ENCODE peak calls at places on chromosomes 16 and 17, in eight cellular contexts. I, U, D, S, Z, R, N and K are unnamed samples.

GRCh38 chr17:33598795-33599194 is 305.7 kb upstream of the ASIC2 start:
- DNase-seq in D (no peak), S (no peak), Z (no peak), I (no peak), N (no peak), U (no peak), R (no peak), K (no peak)

GRCh38 chr16:43294-43693 is 10.1 kb downstream of the POLR3K start:
- DNase-seq in N (no peak), Z (no peak), U (no peak), S (no peak), R (no peak), D (no peak), I (no peak), K (no peak)

GRCh38 chr17:83055911-83056582 is 23.4 kb upstream of the METRNL start:
- DNase-seq in U (no peak), Z (peak), N (no peak), R (no peak), I (peak), S (peak), D (peak), K (no peak)

GRCh38 chr17:1398900-1399299 is 1.1 kb downstream of the YWHAE start:
- DNase-seq in Z (no peak), U (peak), D (peak), N (no peak), R (no peak), S (peak), I (peak), K (no peak)

GRCh38 chr16:21284414-21284813 is 6.3 kb upstream of the CRYM start:
- DNase-seq in I (no peak), N (no peak), R (no peak), Z (no peak), D (no peak), U (no peak), S (no peak), K (no peak)

GRCh38 chr17:50548831-50549230 is 1.9 kb downstream of the SPATA20 start:
- DNase-seq in Z (no peak), I (no peak), D (no peak), N (no peak), U (no peak), S (no peak), R (no peak), K (no peak)

GRCh38 chr16:19595043-19595767 is 39.7 kb downstream of the VPS35L start:
- DNase-seq in S (no peak), D (peak), N (no peak), I (no peak), R (no peak), Z (peak), U (no peak), K (peak)

GRCh38 chr17:39533891-39534290 is 72.6 kb downstream of the CDK12 start:
- DNase-seq in R (no peak), I (no peak), D (peak), S (no peak), Z (no peak), N (no peak), U (no peak), K (peak)

GRCh38 chr17:65362826-65363225 is 198.6 kb downstream of the AXIN2 start:
- DNase-seq in R (no peak), I (no peak), Z (no peak), N (no peak), S (no peak), U (no peak), D (no peak), K (peak)

GRCh38 chr17:80732268-80732667 is 187.6 kb downstream of the RPTOR start:
- DNase-seq in U (no peak), D (peak), N (no peak), I (peak), Z (no peak), R (no peak), S (peak), K (no peak)

GRCh38 chr16:58026139-58026704 is 668 bp downstream of the MMP15 start:
- DNase-seq in N (no peak), I (peak), D (peak), U (no peak), Z (no peak), S (peak), R (peak), K (peak)

GRCh38 chr16:27640277-27640600 is 90.3 kb downstream of the KATNIP start:
- DNase-seq in Z (no peak), R (peak), N (no peak), S (no peak), D (no peak), U (peak), I (no peak), K (no peak)

GRCh38 chr16:89189358-89190025 is 10.8 kb downstream of the SLC22A31 start:
- DNase-seq in S (no peak), I (no peak), U (no peak), Z (no peak), D (no peak), R (no peak), N (no peak), K (no peak)

DNA sequence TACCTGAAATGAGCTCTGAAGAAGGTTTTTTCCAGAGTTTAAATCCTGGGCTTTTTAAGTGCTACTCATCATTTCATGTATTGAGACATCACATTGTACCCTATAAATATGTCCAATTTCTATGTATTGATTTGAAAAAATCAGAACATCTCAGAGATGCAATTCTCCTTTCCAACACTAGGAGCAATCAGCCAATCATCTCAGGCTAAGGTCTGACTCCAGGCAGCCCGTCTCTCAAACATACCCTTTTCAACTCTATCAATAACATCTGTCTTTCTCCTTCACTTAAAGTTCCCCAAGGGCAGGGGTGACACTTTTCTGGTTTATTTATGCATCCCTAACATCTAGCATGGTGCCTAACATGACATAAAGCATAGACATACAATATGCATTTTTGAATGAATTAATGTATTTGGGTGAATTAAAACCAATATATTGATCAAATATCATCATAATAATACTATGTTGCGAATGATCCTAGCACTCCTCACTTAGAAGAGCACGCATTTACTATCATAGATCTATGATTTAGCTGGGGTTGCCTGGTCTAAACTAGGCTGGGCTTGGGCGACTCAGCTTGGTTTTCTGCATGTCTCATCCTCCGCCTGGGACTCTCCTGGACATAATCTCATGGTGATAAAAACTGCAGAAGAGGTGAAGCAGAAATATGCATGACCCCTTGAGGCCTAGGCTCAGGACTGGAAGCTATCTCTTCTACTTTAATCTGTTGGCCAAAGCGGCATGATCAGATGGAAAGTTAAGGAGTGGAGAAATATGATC is 5.2 kb upstream of the CDH11 start:
- DNase-seq in D (no peak), I (no peak), N (no peak), S (no peak), U (no peak), R (no peak), Z (no peak), K (no peak)
- TF ChIP-seq CTCF in D (peak), I (peak), N (peak), S (peak), U (no peak), R (peak), Z (peak), K (no peak)

GRCh38 chr17:14169287-14169686 is 67.4 kb downstream of the CDRT15 start:
- DNase-seq in N (no peak), U (no peak), I (no peak), D (no peak), R (no peak), Z (no peak), S (no peak), K (no peak)
- TF ChIP-seq CTCF in N (no peak), U (no peak), I (no peak), D (no peak), R (no peak), Z (no peak), S (no peak), K (no peak)

GRCh38 chr17:72126575-72127486 is 6.0 kb downstream of the SOX9 start:
- DNase-seq in U (no peak), S (peak), N (no peak), I (no peak), Z (no peak), D (peak), R (no peak), K (peak)
- TF ChIP-seq CTCF in U (no peak), S (no peak), N (no peak), I (no peak), Z (no peak), D (no peak), R (no peak), K (no peak)

GRCh38 chr17:13025687-13026086 is 7.9 kb upstream of the ELAC2 start:
- DNase-seq in U (no peak), N (no peak), Z (no peak), D (no peak), I (no peak), S (no peak), R (no peak), K (no peak)
- TF ChIP-seq CTCF in U (no peak), N (no peak), Z (no peak), D (no peak), I (no peak), S (no peak), R (no peak), K (no peak)

DNA sequence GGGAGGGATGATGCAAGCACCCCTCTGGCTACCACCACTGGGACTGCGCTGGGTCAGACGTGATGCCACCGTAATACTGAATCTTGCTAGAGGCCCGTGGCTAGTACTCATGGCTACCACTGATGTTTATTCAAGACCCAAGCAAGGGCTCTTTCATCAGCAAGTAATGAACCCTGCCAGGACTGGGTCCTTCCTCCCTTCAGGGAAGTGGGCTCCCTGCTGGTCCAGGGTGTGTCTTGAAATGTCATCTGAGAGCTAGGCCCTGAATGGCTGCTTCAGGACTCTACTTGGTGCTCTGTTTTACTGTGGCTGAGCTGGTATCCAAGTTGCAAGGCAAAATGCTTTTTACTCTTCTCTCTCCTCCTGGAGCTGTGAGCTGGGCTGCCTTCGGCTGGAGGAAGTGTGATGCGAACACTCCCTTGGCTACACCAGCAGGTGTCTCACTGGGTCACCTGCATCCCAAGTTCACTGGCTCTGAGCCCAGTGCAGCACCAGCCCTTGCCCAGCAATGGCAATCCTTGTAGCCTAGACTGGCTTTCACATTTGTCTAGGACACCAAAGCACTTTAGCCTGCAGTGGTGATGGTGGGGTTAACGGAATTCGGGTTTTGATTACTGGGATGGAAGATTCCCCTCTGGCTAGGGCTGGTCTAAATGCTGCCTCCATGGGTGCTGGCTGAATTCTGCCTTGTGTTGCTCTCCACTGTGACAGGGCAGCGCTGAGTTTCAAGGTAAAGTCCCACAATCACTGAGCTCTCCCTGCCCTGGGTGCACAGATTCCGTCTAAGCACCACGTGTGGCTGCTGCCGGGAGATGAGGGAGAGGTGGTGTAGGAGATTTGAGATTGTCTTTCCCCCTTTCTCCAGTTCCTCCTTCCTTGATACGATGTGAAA is 98.6 kb downstream of the USP22 start:
- DNase-seq in R (peak), D (peak), N (no peak), U (no peak), S (no peak), Z (no peak), I (peak), K (peak)
- TF ChIP-seq CTCF in R (peak), D (peak), N (no peak), U (no peak), S (no peak), Z (no peak), I (peak), K (peak)